ENCODE peak calls at places on chromosomes 5 and 9, in nine cellular contexts. A is stomach, F is hepatocyte, V is GM23248, I is left ventricle myocardium inferior, L is right atrium auricular region, C is A549, H is fibroblast of lung, M is Peyer's patch. P is an unnamed sample.

GRCh38 chr5:172429201-172429940 is 25.0 kb downstream of the SH3PXD2B start:
- DNase-seq in L (peak; percentile 83), M (no peak), C (no peak), V (peak; percentile 95), I (no peak), F (peak; percentile 61), H (peak; percentile 92), A (no peak), P (no peak)

GRCh38 chr5:50963647-50964584 is 297.5 kb downstream of the PARP8 start:
- DNase-seq in L (no peak), F (peak; percentile 38), V (no peak), I (no peak), C (no peak), H (no peak), M (no peak), A (no peak), P (no peak)

GRCh38 chr5:37565067-37565670 is 186.1 kb downstream of the WDR70 start:
- DNase-seq in C (no peak), F (no peak), L (no peak), V (peak; percentile 16), I (no peak), M (no peak), H (no peak), A (no peak), P (no peak)

GRCh38 chr9:14831661-14832060 is 78.6 kb downstream of the FREM1 start:
- DNase-seq in H (no peak), C (no peak), V (no peak), M (no peak), L (no peak), F (no peak), I (no peak), A (no peak), P (no peak)

GRCh38 chr9:91746904-91747303 is 203.1 kb downstream of the ROR2 start:
- DNase-seq in H (peak; percentile 66), C (no peak), F (peak; percentile 41), A (no peak), V (peak; percentile 39), M (no peak), I (no peak), L (no peak), P (no peak)

GRCh38 chr5:2894347-2895135 is 143.1 kb upstream of the IRX2 start:
- DNase-seq in V (no peak), A (no peak), C (no peak), L (peak; percentile 34), I (no peak), H (no peak), M (no peak), F (no peak), P (no peak)

GRCh38 chr9:91100878-91101450 is 260.8 kb downstream of the AUH start:
- DNase-seq in M (no peak), A (no peak), F (no peak), I (peak; percentile 58), H (peak; percentile 63), V (no peak), C (no peak), L (peak; percentile 74), P (no peak)

GRCh38 chr9:128213746-128214497 is 10.7 kb downstream of the DNM1 start:
- DNase-seq in F (no peak), V (no peak), L (no peak), I (no peak), M (no peak), A (no peak), H (no peak), C (no peak), P (no peak)

GRCh38 chr9:33785914-33786313 is 9.4 kb upstream of the PRSS3 start:
- DNase-seq in A (no peak), L (no peak), C (no peak), V (peak; percentile 52), H (no peak), M (no peak), F (no peak), I (no peak), P (no peak)

GRCh38 chr5:97004423-97005060 is 68.7 kb downstream of the LNPEP start:
- DNase-seq in A (no peak), C (no peak), H (peak; percentile 37), F (no peak), I (no peak), M (no peak), V (no peak), L (no peak), P (no peak)

GRCh38 chr9:81320909-81321482 is 368.4 kb downstream of the TLE1 start:
- DNase-seq in M (no peak), C (no peak), L (no peak), A (no peak), F (no peak), I (no peak), H (no peak), V (no peak), P (no peak)

GRCh38 chr5:30596495-30597064 is 596.9 kb upstream of the CDH6 start:
- DNase-seq in V (no peak), M (no peak), H (no peak), F (no peak), C (no peak), A (no peak), I (no peak), L (no peak), P (no peak)

GRCh38 chr5:346229-346935 is 24.9 kb downstream of the AHRR start:
- DNase-seq in A (no peak), M (no peak), F (no peak), H (no peak), L (peak; percentile 46), C (no peak), V (no peak), I (no peak), P (no peak)

GRCh38 chr9:109317311-109317978 is 3.4 kb downstream of the EPB41L4B start:
- DNase-seq in F (no peak), H (no peak), M (no peak), V (no peak), I (no peak), C (no peak), A (no peak), L (no peak), P (no peak)

GRCh38 chr5:178415353-178415752 is 174.8 kb downstream of the COL23A1 start:
- DNase-seq in M (no peak), V (no peak), A (no peak), L (no peak), I (no peak), C (no peak), H (no peak), F (peak; percentile 2), P (no peak)

GRCh38 chr5:143921525-143922311 is 109.8 kb downstream of the HMHB1 start:
- DNase-seq in I (no peak), V (peak; percentile 92), C (peak; percentile 44), A (no peak), M (no peak), L (no peak), H (peak; percentile 88), F (no peak), P (no peak)

GRCh38 chr5:143920772-143921171 is 108.8 kb downstream of the HMHB1 start:
- DNase-seq in V (peak; percentile 68), H (no peak), A (no peak), C (no peak), I (no peak), M (no peak), F (no peak), L (no peak), P (no peak)

GRCh38 chr5:143922718-143923117 is 110.8 kb downstream of the HMHB1 start:
- DNase-seq in F (no peak), L (no peak), C (no peak), H (peak; percentile 60), A (no peak), M (no peak), V (peak; percentile 78), I (no peak), P (no peak)

GRCh38 chr5:143916441-143916840 is 104.5 kb downstream of the HMHB1 start:
- DNase-seq in I (no peak), H (no peak), V (peak; percentile 71), A (no peak), L (no peak), M (no peak), F (no peak), C (no peak), P (no peak)

GRCh38 chr5:143918961-143919360 is 107.0 kb downstream of the HMHB1 start:
- DNase-seq in H (no peak), I (no peak), V (no peak), L (no peak), A (no peak), F (no peak), M (no peak), C (no peak), P (no peak)
- H3K4me1 ChIP-seq in H (peaks cover 15% of the 10 kb centered on the region), I (peaks cover 17% of the 10 kb centered on the region), V (peaks cover 82% of the 10 kb centered on the region), L (no peaks in the 10 kb centered on the region), A (no peaks in the 10 kb centered on the region), F (peaks cover 5% of the 10 kb centered on the region), M (no peaks in the 10 kb centered on the region), C (peaks cover 49% of the 10 kb centered on the region), P (no peaks in the 10 kb centered on the region)

GRCh38 chr5:73815631-73816030 is 189.6 kb downstream of the ARHGEF28 start:
- DNase-seq in H (no peak), M (no peak), F (no peak), L (no peak), I (no peak), C (no peak), A (no peak), V (peak; percentile 52), P (no peak)
- H3K4me3 ChIP-seq in H (no peak overlapping the region), M (no peak overlapping the region), F (no peak overlapping the region), L (no peak overlapping the region), I (no peak overlapping the region), C (peak overlapping the region; percentile 50), A (no peak overlapping the region), V (no peak overlapping the region), P (no peak overlapping the region)

GRCh38 chr5:148829734-148830133 is 3.3 kb downstream of the ADRB2 start:
- DNase-seq in A (no peak), H (no peak), V (no peak), C (no peak), F (no peak), M (no peak), I (peak; percentile 28), L (no peak), P (no peak)
- H3K4me1 ChIP-seq in A (peaks cover 5% of the 10 kb centered on the region), H (peaks cover 6% of the 10 kb centered on the region), V (no peaks in the 10 kb centered on the region), C (peaks cover 4% of the 10 kb centered on the region), F (no peaks in the 10 kb centered on the region), M (peaks cover 19% of the 10 kb centered on the region), I (peaks cover 89% of the 10 kb centered on the region), L (no peaks in the 10 kb centered on the region), P (peaks cover 65% of the 10 kb centered on the region)

GRCh38 chr5:58224661-58225060 is 235.2 kb downstream of the PLK2 start:
- DNase-seq in C (no peak), H (no peak), A (no peak), F (no peak), I (no peak), M (no peak), V (no peak), L (no peak), P (no peak)
- H3K4me3 ChIP-seq in C (no peak overlapping the region), H (no peak overlapping the region), A (no peak overlapping the region), F (no peak overlapping the region), I (no peak overlapping the region), M (no peak overlapping the region), V (no peak overlapping the region), L (no peak overlapping the region), P (no peak overlapping the region)

GRCh38 chr5:148979104-148979723 is 83.6 kb downstream of the SH3TC2 start:
- DNase-seq in L (no peak), F (no peak), H (no peak), I (peak; percentile 40), M (no peak), A (peak; percentile 57), C (no peak), V (peak; percentile 42), P (no peak)
- H3K4me1 ChIP-seq in L (no peaks in the 10 kb centered on the region), F (peaks cover 5% of the 10 kb centered on the region), H (no peaks in the 10 kb centered on the region), I (peaks cover 36% of the 10 kb centered on the region), M (no peaks in the 10 kb centered on the region), A (peaks cover 4% of the 10 kb centered on the region), C (peaks cover 16% of the 10 kb centered on the region), V (no peaks in the 10 kb centered on the region), P (no peaks in the 10 kb centered on the region)

P was measured in CD4-positive, alpha-beta memory T cell.